ENCODE peak calls at places on chromosomes 12 and 14, in ten cellular contexts. B is sigmoid colon; C is IMR-90; Q is CD8-positive, alpha-beta T cell; J is lower lobe of right lung; E is Panc1; A is psoas muscle; S is transverse colon; Y is left lung; M is cardiac muscle cell. L is an unnamed sample. For H3K4me1, the result is how much of the 10 kb centered on the place peaks cover.

GRCh38 chr12:117090816-117091711 is 8.2 kb downstream of the TESC start:
- DNase-seq in B (no peak), C (no peak), Q (no peak), J (peak), E (no peak), A (no peak), S (no peak), Y (peak), M (no peak), L (no peak)

GRCh38 chr12:47222960-47223847 is 143.4 kb upstream of the AMIGO2 start:
- DNase-seq in B (no peak), C (no peak), Q (no peak), J (no peak), E (no peak), A (no peak), S (no peak), Y (no peak), M (peak), L (no peak)

GRCh38 chr14:74400328-74400727 is 25.7 kb downstream of the SYNDIG1L start:
- DNase-seq in B (no peak), C (no peak), Q (no peak), J (no peak), E (no peak), A (no peak), S (no peak), Y (no peak), M (peak), L (no peak)

GRCh38 chr14:32697704-32698103 is 241.0 kb upstream of the NPAS3 start:
- DNase-seq in B (no peak), C (peak), Q (no peak), J (no peak), E (no peak), A (no peak), S (no peak), Y (no peak), M (peak), L (no peak)

GRCh38 chr12:106097011-106097410 is 41.7 kb downstream of the NUAK1 start:
- DNase-seq in B (no peak), C (peak), Q (no peak), J (no peak), E (no peak), A (no peak), S (no peak), Y (no peak), M (no peak), L (peak)

GRCh38 chr12:130429656-130430505 is 92.2 kb downstream of the PIWIL1 start:
- DNase-seq in B (peak), C (no peak), Q (no peak), J (no peak), E (no peak), A (no peak), S (no peak), Y (no peak), M (no peak), L (no peak)

GRCh38 chr12:131901431-131902331 is 7.3 kb downstream of the ULK1 start:
- DNase-seq in B (peak), C (no peak), Q (no peak), J (peak), E (no peak), A (peak), S (no peak), Y (no peak), M (no peak), L (no peak)

GRCh38 chr12:23684121-23684520 is 265.3 kb downstream of the SOX5 start:
- DNase-seq in B (no peak), C (no peak), Q (no peak), J (no peak), E (no peak), A (no peak), S (no peak), Y (no peak), M (no peak), L (no peak)

GRCh38 chr12:101939306-101939705 is 61.9 kb downstream of the DRAM1 start:
- DNase-seq in B (no peak), C (no peak), Q (no peak), J (no peak), E (no peak), A (no peak), S (no peak), Y (no peak), M (peak), L (no peak)

GRCh38 chr12:10701226-10701681 is 21.9 kb downstream of the YBX3 start:
- DNase-seq in B (no peak), C (no peak), Q (no peak), J (no peak), E (no peak), A (no peak), S (no peak), Y (no peak), M (no peak), L (no peak)

GRCh38 chr14:55136868-55137785 is 8.1 kb downstream of the LGALS3 start:
- DNase-seq in B (peak), C (peak), Q (no peak), J (no peak), E (no peak), A (peak), S (peak), Y (peak), M (peak), L (no peak)

GRCh38 chr12:47910486-47910885 is 5.7 kb upstream of the VDR start:
- DNase-seq in B (peak), C (no peak), Q (no peak), J (no peak), E (no peak), A (no peak), S (no peak), Y (no peak), M (peak), L (no peak)

GRCh38 chr12:76621582-76622024 is 62.0 kb upstream of the OSBPL8 start:
- DNase-seq in B (peak), C (peak), Q (peak), J (peak), E (no peak), A (peak), S (peak), Y (peak), M (peak), L (no peak)

GRCh38 chr12:109892748-109893147 is 7.3 kb upstream of the TCHP start:
- DNase-seq in B (no peak), C (no peak), Q (no peak), J (no peak), E (no peak), A (no peak), S (no peak), Y (no peak), M (no peak), L (no peak)

GRCh38 chr14:72401632-72402428 is 469.6 kb downstream of the RGS6 start:
- DNase-seq in B (no peak), C (no peak), Q (no peak), J (no peak), E (no peak), A (no peak), S (no peak), Y (no peak), M (no peak), L (no peak)

GRCh38 chr14:99550387-99550992 is 53.5 kb downstream of the CCDC85C start:
- DNase-seq in B (no peak), C (no peak), Q (no peak), J (no peak), E (no peak), A (no peak), S (no peak), Y (no peak), M (no peak), L (no peak)

GRCh38 chr14:99549684-99550083 is 54.3 kb downstream of the CCDC85C start:
- DNase-seq in B (no peak), C (peak), Q (no peak), J (no peak), E (no peak), A (no peak), S (no peak), Y (no peak), M (peak), L (no peak)

GRCh38 chr14:99552572-99553216 is 51.3 kb downstream of the CCDC85C start:
- DNase-seq in B (no peak), C (no peak), Q (no peak), J (no peak), E (no peak), A (no peak), S (peak), Y (no peak), M (no peak), L (no peak)

GRCh38 chr14:99552021-99552553 is 51.9 kb downstream of the CCDC85C start:
- DNase-seq in B (no peak), C (no peak), Q (no peak), J (no peak), E (no peak), A (no peak), S (no peak), Y (no peak), M (no peak), L (no peak)

GRCh38 chr14:99551034-99551922 is 52.7 kb downstream of the CCDC85C start:
- DNase-seq in B (no peak), C (no peak), Q (no peak), J (no peak), E (no peak), A (no peak), S (no peak), Y (no peak), M (no peak), L (no peak)
- H3K4me1 ChIP-seq in B (half or more), C (under half), Q (under half), J (under half), E (half or more), A (under half), S (under half), Y (under half), M (under half), L (under half)

DNA sequence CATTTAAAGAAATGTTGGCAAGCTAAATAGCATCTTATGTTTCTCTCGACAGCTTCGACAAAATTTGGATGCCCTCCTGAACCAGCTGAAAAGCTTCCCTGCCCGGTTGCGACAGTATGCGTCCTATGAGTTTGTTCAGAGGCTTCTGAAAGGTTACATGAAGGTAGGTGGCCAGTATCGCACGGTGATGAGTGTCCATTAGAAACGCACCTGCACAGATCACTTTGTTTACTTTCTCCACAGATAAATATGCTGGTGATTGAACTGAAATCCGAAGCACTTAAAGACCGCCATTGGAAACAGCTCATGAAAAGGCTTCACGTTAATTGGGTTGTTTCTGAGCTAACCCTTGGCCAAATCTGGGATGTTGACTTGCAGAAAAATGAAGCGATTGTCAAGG is 36.5 kb downstream of the DYNC1H1 start:
- DNase-seq in B (no peak), C (no peak), Q (no peak), J (no peak), E (no peak), A (no peak), S (no peak), Y (no peak), M (no peak), L (no peak)
- TF ChIP-seq CTCF in B (no peak), C (no peak), Q (no peak), J (no peak), E (no peak), A (no peak), S (no peak), Y (no peak), M (no peak), L (no peak)

GRCh38 chr14:22482085-22482694 is 106.8 kb downstream of the DAD1 start:
- DNase-seq in B (no peak), C (no peak), Q (no peak), J (no peak), E (no peak), A (no peak), S (no peak), Y (no peak), M (no peak), L (no peak)
- H3K4me1 ChIP-seq in B (under half), C (under half), Q (under half), J (under half), E (under half), A (under half), S (under half), Y (under half), M (under half), L (under half)

GRCh38 chr14:64045091-64045490 is 192.3 kb downstream of the SYNE2 start:
- DNase-seq in B (no peak), C (no peak), Q (no peak), J (no peak), E (no peak), A (no peak), S (no peak), Y (no peak), M (no peak), L (no peak)

GRCh38 chr14:64035143-64035542 is 182.3 kb downstream of the SYNE2 start:
- DNase-seq in B (no peak), C (peak), Q (no peak), J (no peak), E (no peak), A (no peak), S (no peak), Y (no peak), M (peak), L (no peak)

GRCh38 chr14:64038857-64039542 is 186.2 kb downstream of the SYNE2 start:
- DNase-seq in B (no peak), C (peak), Q (no peak), J (no peak), E (no peak), A (no peak), S (no peak), Y (no peak), M (peak), L (no peak)

DNA sequence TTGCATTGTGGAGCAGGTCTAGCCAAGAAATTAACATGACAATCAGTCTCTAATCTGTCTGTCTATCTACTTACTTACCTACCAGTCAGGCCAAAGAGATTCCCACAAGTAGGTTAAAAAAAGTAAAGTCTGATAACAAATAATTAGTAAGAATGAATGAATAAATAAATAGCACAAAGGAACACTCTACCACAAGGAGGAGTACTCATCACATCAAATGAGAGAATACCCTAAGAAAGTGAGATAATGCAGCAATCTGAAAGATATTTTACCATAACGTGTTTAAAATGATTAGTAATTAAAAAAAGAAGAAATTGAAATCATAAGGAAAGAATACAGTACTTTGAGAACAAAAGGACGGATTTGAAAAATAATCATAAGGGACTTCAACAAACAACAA is 187.2 kb downstream of the SYNE2 start:
- DNase-seq in B (no peak), C (peak), Q (no peak), J (no peak), E (no peak), A (no peak), S (no peak), Y (no peak), M (peak), L (peak)
- TF ChIP-seq CTCF in B (no peak), C (peak), Q (no peak), J (no peak), E (no peak), A (no peak), S (no peak), Y (no peak), M (peak), L (peak)

DNA sequence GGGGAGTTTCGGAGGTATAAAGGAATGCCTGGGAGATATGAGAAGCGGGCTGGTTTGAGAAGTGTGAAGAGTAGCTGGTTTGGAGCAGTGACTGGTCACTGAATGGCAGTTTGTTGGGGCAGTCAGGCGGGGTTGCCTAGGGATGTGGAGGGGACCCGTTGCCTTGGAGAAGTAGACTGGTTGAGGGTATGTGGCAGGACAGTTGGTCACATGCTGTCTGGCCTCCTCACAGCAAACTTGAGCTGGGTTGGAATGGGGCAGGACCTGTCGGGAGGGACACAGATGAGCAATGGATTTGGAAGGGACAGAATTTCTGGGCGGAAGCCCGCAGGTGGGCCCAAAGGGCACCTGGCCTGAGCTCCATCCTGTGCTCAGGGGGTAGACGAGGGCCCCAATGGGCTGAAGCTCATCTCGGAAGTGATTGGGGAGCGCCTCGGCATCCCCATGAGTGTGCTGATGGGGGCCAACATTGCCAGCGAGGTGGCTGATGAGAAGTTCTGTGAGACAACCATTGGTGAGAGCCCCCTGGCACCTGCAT is 2.2 kb downstream of the GPD1 start:
- DNase-seq in B (peak), C (no peak), Q (no peak), J (no peak), E (no peak), A (no peak), S (no peak), Y (no peak), M (no peak), L (no peak)
- H3K4me1 ChIP-seq in B (under half), C (under half), Q (under half), J (under half), E (under half), A (half or more), S (under half), Y (under half), M (under half), L (under half)

L was measured in foreskin keratinocyte.